ENCODE peak calls at places on chromosomes 4 and X, in ten cellular contexts. V is GM12865, K is fibroblast of mammary gland, Z is heart left ventricle, A is H9, C is natural killer cell, M is colonic mucosa, R is psoas muscle, P is RWPE1, X is BJ. U is an unnamed sample.

GRCh38 chr4:137203601-137204000 is 328.7 kb downstream of the PCDH18 start:
- DNase-seq in M (no peak), P (no peak), X (no peak), C (no peak), A (no peak), R (no peak), K (peak; percentile 91), Z (no peak), V (no peak), U (no peak)

GRCh38 chrX:140766024-140766611 is 56.6 kb downstream of the LINC00632 start:
- DNase-seq in C (no peak), A (peak; percentile 43), V (peak; percentile 38), P (peak; percentile 7), M (peak; percentile 32), Z (peak; percentile 31), K (peak; percentile 80), R (peak; percentile 51), X (no peak), U (no peak)

GRCh38 chr4:153156263-153156662 is 48.0 kb upstream of the TRIM2 start:
- DNase-seq in M (no peak), V (no peak), P (no peak), K (no peak), A (no peak), C (no peak), X (no peak), R (no peak), Z (no peak), U (no peak)

GRCh38 chr4:79763486-79764075 is 309.4 kb downstream of the ANTXR2 start:
- DNase-seq in R (no peak), P (no peak), V (no peak), A (no peak), X (no peak), K (no peak), Z (no peak), C (no peak), M (no peak), U (no peak)

GRCh38 chr4:101790521-101791188 is at the start of gene BANK1:
- DNase-seq in A (peak; percentile 88), Z (peak; percentile 31), M (peak; percentile 35), R (peak; percentile 58), K (no peak), C (peak; percentile 45), P (peak; percentile 26), V (peak; percentile 88), X (no peak), U (peak; percentile 86)

GRCh38 chr4:123114084-123114914 is 191.9 kb upstream of the NUDT6 start:
- DNase-seq in P (no peak), V (no peak), Z (no peak), M (no peak), A (no peak), X (no peak), K (no peak), C (no peak), R (no peak), U (no peak)

GRCh38 chr4:15318621-15319348 is 109.0 kb upstream of the C1QTNF7 start:
- DNase-seq in R (no peak), Z (no peak), A (no peak), K (no peak), V (no peak), C (no peak), X (peak; percentile 34), P (no peak), M (no peak), U (no peak)

GRCh38 chr4:174275101-174275500 is 8.4 kb downstream of the FBXO8 start:
- DNase-seq in M (no peak), C (no peak), Z (no peak), P (no peak), K (no peak), R (no peak), A (no peak), V (no peak), X (no peak), U (no peak)

GRCh38 chr4:18397681-18398080 is 376.1 kb upstream of the LCORL start:
- DNase-seq in M (no peak), R (no peak), P (no peak), C (no peak), X (no peak), K (no peak), Z (no peak), V (no peak), A (no peak), U (no peak)

DNA sequence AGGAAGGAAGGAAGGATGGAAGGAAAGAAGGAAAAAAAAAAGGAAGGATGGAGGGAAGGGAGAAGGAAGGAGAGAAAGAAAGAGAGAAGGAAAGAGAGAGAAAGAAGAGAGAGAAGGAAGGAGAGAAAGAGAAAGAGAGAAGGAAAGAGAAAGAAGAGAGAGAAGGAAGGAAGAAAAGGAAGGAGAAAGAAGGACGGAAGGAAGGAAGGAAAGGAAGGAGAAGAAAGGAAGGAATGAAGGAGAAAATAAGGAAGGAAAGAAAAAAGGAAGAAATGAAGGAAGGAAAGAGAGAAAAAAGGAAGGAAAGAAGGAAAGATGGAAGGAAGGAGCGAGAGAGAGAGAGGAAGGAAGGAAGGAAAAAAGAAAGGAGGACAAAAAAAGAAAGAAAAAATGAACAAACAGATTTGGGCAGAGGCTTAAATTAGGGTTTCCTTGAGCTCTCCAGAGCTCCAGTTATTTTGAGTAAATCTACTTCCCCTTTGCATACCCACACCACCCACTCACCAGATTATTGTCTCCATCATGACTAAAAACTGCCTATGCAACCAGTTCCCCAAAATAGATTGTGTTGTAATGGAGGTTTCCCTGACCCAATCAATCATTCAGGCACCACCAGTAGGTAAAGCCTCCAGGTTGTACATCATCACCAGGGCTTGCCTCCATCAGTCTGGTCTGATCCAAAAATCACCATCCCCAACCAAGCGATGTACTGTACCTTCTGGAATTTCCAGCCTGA is 1722.9 kb upstream of the PCDH10 start:
- DNase-seq in V (peak; percentile 55), R (no peak), A (no peak), Z (no peak), X (no peak), K (no peak), C (no peak), P (no peak), M (no peak), U (no peak)
- TF ChIP-seq CTCF in V (no peak), R (no peak), A (no peak), Z (no peak), X (no peak), K (no peak), C (no peak), P (no peak), M (no peak), U (no peak)

DNA sequence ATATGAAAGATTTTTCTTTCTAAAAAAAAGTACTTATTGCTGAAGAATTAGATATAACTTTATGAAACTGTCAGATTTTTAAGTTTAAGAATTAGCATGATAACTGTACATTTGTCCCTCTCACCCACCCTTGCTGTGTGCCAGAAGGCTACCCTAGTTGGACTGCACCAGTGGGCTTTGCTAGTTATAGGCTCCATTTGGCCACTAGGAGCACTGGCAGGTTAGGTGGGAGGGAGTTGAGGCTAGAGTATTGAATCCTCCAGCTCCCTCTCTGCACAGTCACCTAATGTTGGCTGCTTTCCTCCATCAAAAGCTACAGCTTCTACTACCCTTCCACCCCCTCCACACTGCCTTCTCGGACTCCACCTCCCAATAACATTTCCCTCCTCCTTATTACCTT is 84.2 kb downstream of the TASL start:
- DNase-seq in A (no peak), Z (no peak), K (no peak), X (no peak), M (no peak), P (no peak), V (no peak), R (no peak), C (no peak), U (no peak)
- TF ChIP-seq CTCF in A (peak; percentile 42), Z (no peak), K (no peak), X (no peak), M (no peak), P (no peak), V (no peak), R (no peak), C (no peak), U (no peak)

GRCh38 chrX:151155234-151155633 is 21.1 kb upstream of the GPR50 start:
- DNase-seq in R (no peak), P (no peak), M (no peak), A (no peak), V (no peak), K (no peak), Z (no peak), C (no peak), X (no peak), U (no peak)

GRCh38 chrX:151151668-151152267 is 24.6 kb upstream of the GPR50 start:
- DNase-seq in V (peak; percentile 52), A (peak; percentile 35), R (no peak), X (no peak), K (peak; percentile 53), Z (no peak), C (no peak), M (peak; percentile 26), P (peak; percentile 17), U (no peak)

DNA sequence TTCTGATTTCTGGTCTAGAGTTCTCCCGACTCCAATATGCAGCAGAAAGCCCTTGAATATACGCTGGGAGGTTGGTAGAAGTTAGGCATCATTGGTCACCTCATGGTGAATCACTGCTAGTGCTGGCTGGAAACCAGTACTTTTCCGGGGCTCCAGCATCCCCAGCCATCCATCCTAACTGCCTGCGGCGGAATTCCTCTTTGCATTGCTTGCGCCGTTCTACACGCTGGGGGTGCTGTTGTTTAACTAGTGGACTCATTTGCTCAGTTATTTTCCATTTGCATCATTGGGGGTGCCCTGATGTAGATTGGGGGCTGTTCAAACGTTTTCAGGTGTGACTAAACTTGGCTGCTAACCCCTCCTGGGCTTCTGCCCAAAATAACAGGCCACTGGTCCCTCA is 23.3 kb upstream of the GPR50 start:
- DNase-seq in V (no peak), X (no peak), M (no peak), R (no peak), A (peak; percentile 73), Z (no peak), P (peak; percentile 57), K (peak; percentile 42), C (no peak), U (no peak)
- TF ChIP-seq CTCF in V (no peak), X (peak; percentile 13), M (no peak), R (no peak), A (peak; percentile 59), Z (no peak), P (no peak), K (peak; percentile 22), C (no peak), U (no peak)

GRCh38 chrX:25853002-25853479 is 285.1 kb upstream of the MAGEB18 start:
- DNase-seq in K (no peak), V (no peak), X (no peak), A (no peak), Z (no peak), C (no peak), M (no peak), P (no peak), R (no peak), U (no peak)

GRCh38 chrX:25860322-25860721 is 277.8 kb upstream of the MAGEB18 start:
- DNase-seq in C (no peak), M (no peak), V (no peak), A (no peak), P (no peak), Z (no peak), K (no peak), X (no peak), R (peak; percentile 13), U (no peak)

DNA sequence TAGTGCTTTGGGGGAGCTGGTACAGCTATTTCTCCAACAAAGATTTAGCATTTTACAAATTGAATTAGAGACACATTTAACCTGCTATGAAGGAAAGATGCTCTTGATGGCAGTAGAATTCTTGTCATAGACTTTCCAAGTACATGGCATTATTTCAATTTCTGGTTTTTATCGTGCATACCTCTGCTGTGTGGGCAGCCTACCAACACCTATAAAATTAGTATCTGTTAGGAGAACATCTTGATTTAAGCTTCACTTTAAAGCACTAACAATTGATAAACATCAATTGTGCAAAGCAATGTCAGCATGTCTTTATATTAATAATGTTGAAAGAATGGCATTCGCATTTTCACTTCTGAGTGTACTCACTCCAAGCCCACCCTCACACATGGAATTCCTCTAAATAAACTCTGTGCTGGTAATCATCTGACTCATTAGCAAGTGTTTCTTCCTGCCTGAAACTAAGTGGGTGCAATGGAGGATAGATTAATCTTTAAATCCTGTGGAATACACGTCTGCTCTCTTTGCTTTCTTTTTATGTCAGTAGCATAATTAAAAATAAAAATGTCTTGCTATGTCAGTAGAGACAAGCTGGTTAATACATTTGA is 279.8 kb upstream of the MAGEB18 start:
- DNase-seq in X (no peak), P (no peak), V (no peak), A (no peak), R (no peak), K (no peak), Z (no peak), M (no peak), C (no peak), U (no peak)
- TF ChIP-seq CTCF in X (no peak), P (no peak), V (no peak), A (no peak), R (no peak), K (no peak), Z (no peak), M (no peak), C (no peak), U (no peak)